ENCODE peak calls at places on chromosomes 16 and 17, in six cellular contexts. V is CD8-positive, alpha-beta T cell; F is right lobe of liver; Y is fibroblast of lung; P is PC-3; U is suprapubic skin. X is an unnamed sample.

GRCh38 chr16:19307587-19308241 is 22.2 kb downstream of the CLEC19A start:
- DNase-seq in V (no peak), F (no peak), Y (no peak), P (no peak), U (no peak), X (peak; percentile 57)

GRCh38 chr16:51321251-51321650 is 170.2 kb upstream of the SALL1 start:
- DNase-seq in V (no peak), F (no peak), Y (no peak), P (no peak), U (no peak), X (no peak)

GRCh38 chr16:27660507-27660906 is 110.6 kb downstream of the KATNIP start:
- DNase-seq in V (no peak), F (no peak), Y (no peak), P (no peak), U (no peak), X (no peak)

GRCh38 chr17:4635823-4636375 is 5.6 kb downstream of the ALOX15 start:
- DNase-seq in V (no peak), F (no peak), Y (no peak), P (no peak), U (no peak), X (no peak)

GRCh38 chr16:21646721-21647561 is 5.5 kb downstream of the IGSF6 start:
- DNase-seq in V (peak; percentile 70), F (no peak), Y (no peak), P (no peak), U (no peak), X (no peak)

GRCh38 chr17:43118679-43119615 is 6.2 kb downstream of the BRCA1 start:
- DNase-seq in V (no peak), F (no peak), Y (peak; percentile 14), P (no peak), U (no peak), X (no peak)

GRCh38 chr16:10870137-10870776 is 6.7 kb upstream of the CIITA start:
- DNase-seq in V (no peak), F (no peak), Y (no peak), P (no peak), U (no peak), X (peak; percentile 21)

GRCh38 chr16:10787304-10787703 is 31.3 kb downstream of the TVP23A start:
- DNase-seq in V (no peak), F (no peak), Y (no peak), P (no peak), U (no peak), X (no peak)

GRCh38 chr17:64216385-64217248 is 46.4 kb downstream of the TEX2 start:
- DNase-seq in V (no peak), F (peak; percentile 69), Y (peak; percentile 51), P (no peak), U (no peak), X (peak; percentile 75)

GRCh38 chr16:69938981-69939820 is 11.9 kb upstream of the CLEC18A start:
- DNase-seq in V (no peak), F (no peak), Y (no peak), P (no peak), U (peak; percentile 55), X (no peak)

GRCh38 chr17:62880120-62880519 is 72.0 kb upstream of the MARCHF10 start:
- DNase-seq in V (no peak), F (no peak), Y (no peak), P (no peak), U (no peak), X (no peak)

GRCh38 chr17:1313270-1314005 is 34.0 kb downstream of the TRARG1 start:
- DNase-seq in V (no peak), F (no peak), Y (no peak), P (no peak), U (no peak), X (no peak)

GRCh38 chr16:66258916-66259845 is 107.3 kb upstream of the CDH5 start:
- DNase-seq in V (no peak), F (peak; percentile 31), Y (no peak), P (no peak), U (peak; percentile 55), X (no peak)

GRCh38 chr16:85304337-85304736 is 192.1 kb upstream of the CIBAR2 start:
- DNase-seq in V (no peak), F (no peak), Y (no peak), P (no peak), U (no peak), X (no peak)

GRCh38 chr16:71626858-71627213 is 852 bp downstream of the MARVELD3 start:
- DNase-seq in V (no peak), F (peak; percentile 51), Y (no peak), P (no peak), U (no peak), X (peak; percentile 77)

GRCh38 chr16:66159987-66160386 is 206.5 kb upstream of the CDH5 start:
- DNase-seq in V (no peak), F (no peak), Y (peak; percentile 55), P (peak; percentile 1), U (no peak), X (no peak)

GRCh38 chr16:54000361-54000760 is 286.2 kb downstream of the IRX3 start:
- DNase-seq in V (no peak), F (no peak), Y (no peak), P (no peak), U (no peak), X (no peak)

GRCh38 chr17:56596741-56597494 is 3.4 kb downstream of the NOG start:
- DNase-seq in V (peak; percentile 16), F (no peak), Y (no peak), P (no peak), U (no peak), X (no peak)

GRCh38 chr16:72997141-72997542 is 50.8 kb downstream of the ZFHX3 start:
- DNase-seq in V (no peak), F (no peak), Y (peak; percentile 84), P (peak; percentile 82), U (no peak), X (peak; percentile 96)

GRCh38 chr17:77409282-77410161 is 268.8 kb downstream of the SEC14L1 start:
- DNase-seq in V (no peak), F (no peak), Y (peak; percentile 83), P (no peak), U (no peak), X (no peak)

GRCh38 chr16:53726625-53727024 is 22.7 kb downstream of the FTO start:
- DNase-seq in V (no peak), F (no peak), Y (no peak), P (peak; percentile 52), U (no peak), X (peak; percentile 66)

GRCh38 chr17:77425791-77426641 is 285.2 kb downstream of the SEC14L1 start:
- DNase-seq in V (peak; percentile 81), F (no peak), Y (peak; percentile 85), P (peak; percentile 72), U (no peak), X (no peak)

GRCh38 chr16:847151-847550 is 46.6 kb upstream of the GNG13 start:
- DNase-seq in V (no peak), F (no peak), Y (no peak), P (no peak), U (no peak), X (no peak)

GRCh38 chr16:851209-851810 is 50.8 kb upstream of the GNG13 start:
- DNase-seq in V (no peak), F (no peak), Y (no peak), P (no peak), U (no peak), X (no peak)

GRCh38 chr16:847681-848445 is 47.3 kb upstream of the GNG13 start:
- DNase-seq in V (no peak), F (no peak), Y (no peak), P (no peak), U (no peak), X (no peak)

GRCh38 chr16:850668-851067 is 50.1 kb upstream of the GNG13 start:
- DNase-seq in V (no peak), F (no peak), Y (no peak), P (no peak), U (no peak), X (no peak)

GRCh38 chr16:848510-849253 is 48.1 kb upstream of the GNG13 start:
- DNase-seq in V (no peak), F (no peak), Y (no peak), P (no peak), U (no peak), X (no peak)
- H3K9me3 ChIP-seq in V (no peaks in the 10 kb centered on the region), F (no peaks in the 10 kb centered on the region), Y (no peaks in the 10 kb centered on the region), P (no peaks in the 10 kb centered on the region), U (no peaks in the 10 kb centered on the region), X (no peaks in the 10 kb centered on the region)

DNA sequence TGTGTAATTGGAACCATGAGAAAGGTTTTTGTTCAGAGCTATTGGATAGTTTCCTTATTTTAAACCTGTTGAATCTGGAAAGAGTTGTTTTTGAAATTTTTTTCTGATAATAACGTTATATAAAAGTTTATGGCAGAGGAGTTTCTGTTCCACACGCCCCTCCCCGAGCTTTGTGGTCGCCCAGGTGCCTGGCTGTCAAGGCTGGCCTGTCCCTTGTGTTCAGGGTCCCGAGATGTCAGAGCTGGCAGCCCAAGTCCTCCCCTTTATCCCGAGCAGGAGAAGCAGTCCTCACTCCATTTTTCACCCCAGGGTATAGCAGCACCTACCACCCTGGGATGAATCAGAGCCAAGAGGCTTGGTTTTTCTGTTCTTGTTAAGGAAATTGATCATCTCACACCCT is 26.2 kb upstream of the ZNF750 start:
- DNase-seq in V (no peak), F (no peak), Y (no peak), P (no peak), U (no peak), X (no peak)
- H3K36me3 ChIP-seq in V (peaks cover 7% of the 10 kb centered on the region), F (peaks cover 8% of the 10 kb centered on the region), Y (peaks cover 3% of the 10 kb centered on the region), P (no peaks in the 10 kb centered on the region), U (peaks cover 9% of the 10 kb centered on the region), X (no peaks in the 10 kb centered on the region)

GRCh38 chr16:58197314-58198012 is 443 bp downstream of the CSNK2A2 start:
- DNase-seq in V (peak; percentile 10), F (no peak), Y (no peak), P (no peak), U (no peak), X (peak; percentile 23)
- TF ChIP-seq CTCF in V (no peak), F (no peak), Y (no peak), P (no peak), U (no peak), X (no peak)

GRCh38 chr16:31810863-31811262 is 62.7 kb upstream of the ZNF267 start:
- DNase-seq in V (no peak), F (no peak), Y (no peak), P (no peak), U (no peak), X (no peak)
- H3K9me3 ChIP-seq in V (no peaks in the 10 kb centered on the region), F (no peaks in the 10 kb centered on the region), Y (no peaks in the 10 kb centered on the region), P (no peaks in the 10 kb centered on the region), U (no peaks in the 10 kb centered on the region), X (no peaks in the 10 kb centered on the region)

GRCh38 chr17:17079761-17080160 is 37.5 kb downstream of the MPRIP start:
- DNase-seq in V (no peak), F (peak; percentile 68), Y (no peak), P (no peak), U (no peak), X (no peak)

GRCh38 chr17:17080781-17081180 is 38.5 kb downstream of the MPRIP start:
- DNase-seq in V (no peak), F (peak; percentile 8), Y (no peak), P (no peak), U (no peak), X (no peak)

GRCh38 chr17:17082878-17083277 is 40.6 kb downstream of the MPRIP start:
- DNase-seq in V (no peak), F (peak; percentile 11), Y (no peak), P (no peak), U (no peak), X (no peak)

GRCh38 chr17:17080181-17080631 is 37.9 kb downstream of the MPRIP start:
- DNase-seq in V (no peak), F (peak; percentile 41), Y (no peak), P (no peak), U (no peak), X (no peak)

GRCh38 chr17:17081304-17081940 is 39.2 kb downstream of the MPRIP start:
- DNase-seq in V (no peak), F (peak; percentile 39), Y (no peak), P (no peak), U (no peak), X (no peak)
- H3K36me3 ChIP-seq in V (peaks cover 15% of the 10 kb centered on the region), F (peaks cover 6% of the 10 kb centered on the region), Y (peaks cover 9% of the 10 kb centered on the region), P (peaks cover 93% of the 10 kb centered on the region), U (peaks cover 28% of the 10 kb centered on the region), X (peaks cover 7% of the 10 kb centered on the region)